ENCODE peak calls at places on chromosomes 5 and 9, in five cellular contexts. W is heart right ventricle, U is ovary, F is mucosa of descending colon, V is A549. I is an unnamed sample.

GRCh38 chr5:59569158-59569557 is 324.4 kb downstream of the PDE4D start:
- DNase-seq in W (no peak), U (no peak), F (no peak), V (no peak), I (no peak)

GRCh38 chr9:127916665-127917581 is at the start of gene ST6GALNAC4:
- DNase-seq in W (peak; percentile 96), U (peak; percentile 94), F (peak; percentile 96), V (peak; percentile 89), I (peak; percentile 95)

GRCh38 chr5:36728697-36729543 is 122.5 kb downstream of the SLC1A3 start:
- DNase-seq in W (no peak), U (no peak), F (peak; percentile 49), V (peak; percentile 69), I (no peak)

GRCh38 chr5:119367502-119368237 is 11.9 kb downstream of the TNFAIP8 start:
- DNase-seq in W (no peak), U (no peak), F (no peak), V (no peak), I (no peak)

GRCh38 chr5:18772475-18772874 is 1138.2 kb downstream of the TAF11L14 start:
- DNase-seq in W (no peak), U (no peak), F (no peak), V (peak; percentile 37), I (no peak)

GRCh38 chr5:139418804-139419203 is 14.9 kb upstream of the SPATA24 start:
- DNase-seq in W (no peak), U (no peak), F (no peak), V (no peak), I (no peak)

GRCh38 chr9:117734523-117735314 is 30.5 kb downstream of the TLR4 start:
- DNase-seq in W (no peak), U (no peak), F (no peak), V (no peak), I (no peak)

GRCh38 chr5:109987970-109988369 is 298.2 kb downstream of the MAN2A1 start:
- DNase-seq in W (no peak), U (no peak), F (no peak), V (no peak), I (no peak)

GRCh38 chr5:147887026-147887627 is 8.6 kb downstream of the SCGB3A2 start:
- DNase-seq in W (no peak), U (no peak), F (peak; percentile 78), V (peak; percentile 32), I (no peak)

GRCh38 chr9:86732514-86732913 is 214.8 kb downstream of the GAS1 start:
- DNase-seq in W (no peak), U (no peak), F (peak; percentile 4), V (no peak), I (peak; percentile 87)

GRCh38 chr9:88799706-88800682 is 191.3 kb upstream of the S1PR3 start:
- DNase-seq in W (no peak), U (no peak), F (no peak), V (no peak), I (no peak)

GRCh38 chr9:120109242-120109641 is 470.7 kb downstream of the CDK5RAP2 start:
- DNase-seq in W (no peak), U (no peak), F (no peak), V (peak; percentile 37), I (no peak)

GRCh38 chr5:6637590-6637989 is 4.3 kb downstream of the SRD5A1 start:
- DNase-seq in W (no peak), U (no peak), F (no peak), V (no peak), I (no peak)

GRCh38 chr9:121604242-121604641 is 47.2 kb upstream of the DAB2IP start:
- DNase-seq in W (no peak), U (no peak), F (peak; percentile 21), V (no peak), I (no peak)

GRCh38 chr5:170745481-170746061 is 38.0 kb upstream of the GABRP start:
- DNase-seq in W (peak; percentile 64), U (no peak), F (peak; percentile 31), V (no peak), I (peak; percentile 57)

GRCh38 chr5:168587987-168588386 is 8.8 kb upstream of the PANK3 start:
- DNase-seq in W (no peak), U (no peak), F (no peak), V (no peak), I (no peak)

GRCh38 chr5:10563132-10563939 is 534 bp upstream of the ANKRD33B start:
- DNase-seq in W (peak; percentile 49), U (peak; percentile 28), F (no peak), V (peak; percentile 52), I (no peak)

GRCh38 chr9:37972346-37972745 is 68.4 kb upstream of the SLC25A51 start:
- DNase-seq in W (no peak), U (no peak), F (no peak), V (no peak), I (no peak)

GRCh38 chr9:37970301-37971106 is 66.6 kb upstream of the SLC25A51 start:
- DNase-seq in W (no peak), U (no peak), F (no peak), V (no peak), I (no peak)

GRCh38 chr9:37971691-37972090 is 67.8 kb upstream of the SLC25A51 start:
- DNase-seq in W (no peak), U (no peak), F (no peak), V (no peak), I (no peak)

GRCh38 chr9:37969558-37970300 is 65.8 kb upstream of the SLC25A51 start:
- DNase-seq in W (no peak), U (no peak), F (peak; percentile 15), V (no peak), I (no peak)

GRCh38 chr9:37971107-37971459 is 67.2 kb upstream of the SLC25A51 start:
- DNase-seq in W (no peak), U (no peak), F (no peak), V (no peak), I (no peak)
- H3K4me1 ChIP-seq in W (peaks cover 44% of the 10 kb centered on the region), U (peaks cover 4% of the 10 kb centered on the region), F (peaks cover 39% of the 10 kb centered on the region), V (peaks cover 87% of the 10 kb centered on the region), I (no peaks in the 10 kb centered on the region)

DNA sequence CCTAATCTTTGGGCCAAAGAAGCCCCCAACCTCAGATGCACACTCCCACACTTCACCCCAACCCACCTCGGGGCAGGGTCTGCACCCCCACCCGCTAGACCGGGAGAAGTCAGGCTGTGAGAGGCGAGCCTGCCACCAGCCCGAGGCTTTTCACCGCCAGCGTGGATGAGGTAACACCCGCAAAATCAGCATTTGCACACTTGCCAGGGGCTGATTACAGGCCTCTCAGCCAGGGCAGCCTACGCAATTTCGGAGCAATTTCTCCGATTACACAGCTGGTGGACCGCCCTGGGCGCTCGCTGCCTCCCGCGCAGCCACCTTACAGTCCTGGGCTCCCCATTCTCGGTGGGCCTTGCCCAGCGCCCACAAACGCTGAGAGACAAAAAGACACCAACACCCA is 68.5 kb downstream of the FOXD1 start:
- DNase-seq in W (no peak), U (no peak), F (no peak), V (no peak), I (no peak)
- H3K9me3 ChIP-seq in W (peaks cover 5% of the 10 kb centered on the region), U (peaks cover 13% of the 10 kb centered on the region), F (peaks cover 10% of the 10 kb centered on the region), V (peaks cover 18% of the 10 kb centered on the region), I (no peaks in the 10 kb centered on the region)

DNA sequence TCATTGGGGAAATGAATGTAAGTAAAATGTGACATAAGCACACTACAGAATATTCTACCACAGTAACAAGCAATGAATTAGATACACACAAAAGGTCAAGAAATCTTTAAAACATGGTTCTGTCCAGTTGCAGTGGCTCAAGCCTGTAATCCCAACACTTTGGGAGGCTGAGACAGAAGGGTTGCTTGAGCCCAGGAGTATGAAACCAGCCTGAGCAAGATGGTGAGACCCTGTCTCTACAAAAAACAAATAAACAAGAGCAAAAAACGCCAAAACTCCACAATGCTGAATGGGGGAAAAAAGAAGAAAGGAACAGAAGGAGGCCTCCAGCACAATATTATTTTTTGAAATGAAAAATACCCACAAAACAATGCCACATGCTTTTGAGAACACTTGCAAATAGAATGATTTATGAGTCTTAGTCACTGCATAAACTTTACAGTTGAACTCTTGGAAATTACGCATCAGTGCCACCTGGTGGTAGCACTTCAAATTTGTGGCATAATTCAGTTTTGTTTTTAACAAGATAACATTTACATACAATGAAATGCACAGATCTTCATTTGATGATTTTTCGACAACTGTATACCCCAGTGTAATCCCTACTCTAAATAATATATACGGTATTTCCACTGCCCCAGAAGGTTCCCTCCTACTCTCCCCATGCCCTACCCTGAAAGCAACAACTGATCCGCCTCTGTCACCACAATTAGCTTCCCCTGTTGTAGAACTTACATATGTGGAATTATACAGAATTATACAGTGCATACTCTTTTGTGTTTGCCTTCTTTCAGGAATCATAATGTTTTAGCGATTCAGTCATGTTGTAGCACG is 14.4 kb upstream of the SPINK4 start:
- DNase-seq in W (no peak), U (peak; percentile 45), F (peak; percentile 91), V (peak; percentile 83), I (peak; percentile 73)
- H3K4me1 ChIP-seq in W (peaks cover 4% of the 10 kb centered on the region), U (peaks cover 3% of the 10 kb centered on the region), F (peaks cover 22% of the 10 kb centered on the region), V (peaks cover 54% of the 10 kb centered on the region), I (no peaks in the 10 kb centered on the region)

GRCh38 chr5:141313711-141314110 is 6.9 kb downstream of the TAF7 start:
- DNase-seq in W (no peak), U (no peak), F (no peak), V (no peak), I (no peak)
- H3K9me3 ChIP-seq in W (peaks cover 11% of the 10 kb centered on the region), U (peaks cover 28% of the 10 kb centered on the region), F (peaks cover 100% of the 10 kb centered on the region), V (peaks cover 72% of the 10 kb centered on the region), I (peaks cover 98% of the 10 kb centered on the region)

GRCh38 chr9:112035166-112035816 is 138.7 kb downstream of the UGCG start:
- DNase-seq in W (no peak), U (no peak), F (no peak), V (no peak), I (no peak)

GRCh38 chr9:112038017-112038408 is 137.1 kb downstream of the SUSD1 start:
- DNase-seq in W (no peak), U (no peak), F (no peak), V (no peak), I (no peak)

GRCh38 chr9:112041199-112041535 is 133.9 kb downstream of the SUSD1 start:
- DNase-seq in W (no peak), U (no peak), F (no peak), V (no peak), I (no peak)

GRCh38 chr9:112034216-112034611 is 137.6 kb downstream of the UGCG start:
- DNase-seq in W (no peak), U (no peak), F (no peak), V (no peak), I (no peak)

GRCh38 chr9:112037281-112038016 is 137.6 kb downstream of the SUSD1 start:
- DNase-seq in W (no peak), U (no peak), F (no peak), V (no peak), I (no peak)
- H3K4me1 ChIP-seq in W (peaks cover 9% of the 10 kb centered on the region), U (no peaks in the 10 kb centered on the region), F (peaks cover 3% of the 10 kb centered on the region), V (peaks cover 34% of the 10 kb centered on the region), I (peaks cover 20% of the 10 kb centered on the region)